ENCODE peak calls at places on chromosomes 13 and 19, in four cellular contexts. K is OCI-LY7, M is hepatocyte, I is brain microvascular endothelial cell. U is an unnamed sample.

GRCh38 chr19:50514346-50515167 is 844 bp upstream of the ASPDH start:
- DNase-seq in M (no peak), I (no peak), K (no peak), U (peak; percentile 77)

GRCh38 chr13:81295177-81295576 is 954.3 kb upstream of the SPRY2 start:
- DNase-seq in K (no peak), M (no peak), I (no peak), U (no peak)

GRCh38 chr13:29704648-29705047 is 109.2 kb upstream of the SLC7A1 start:
- DNase-seq in K (no peak), M (no peak), I (peak; percentile 22), U (no peak)

GRCh38 chr13:105050696-105051095 is 1484.8 kb downstream of the EFNB2 start:
- DNase-seq in K (no peak), I (peak; percentile 43), M (no peak), U (no peak)

GRCh38 chr13:49936943-49937273 is 768 bp upstream of the SPRYD7 start:
- DNase-seq in K (no peak), M (no peak), I (no peak), U (no peak)

GRCh38 chr19:38665950-38666661 is 18.7 kb downstream of the ACTN4 start:
- DNase-seq in M (peak; percentile 55), I (no peak), K (no peak), U (no peak)

GRCh38 chr19:16649734-16650133 is 10.2 kb downstream of the SMIM7 start:
- DNase-seq in K (no peak), I (no peak), M (no peak), U (no peak)

GRCh38 chr13:109924376-109924775 is 138.0 kb upstream of the IRS2 start:
- DNase-seq in K (no peak), M (no peak), I (no peak), U (no peak)

GRCh38 chr13:110409581-110409992 is 102.5 kb downstream of the COL4A2 start:
- DNase-seq in M (no peak), K (no peak), I (peak; percentile 96), U (no peak)

GRCh38 chr13:103941506-103942148 is 875.4 kb upstream of the SLC10A2 start:
- DNase-seq in K (no peak), I (peak; percentile 26), M (no peak), U (no peak)

GRCh38 chr19:43470288-43470687 is 4.9 kb upstream of the LYPD3 start:
- DNase-seq in I (peak; percentile 32), K (no peak), M (no peak), U (no peak)

GRCh38 chr19:56405062-56405461 is 930 bp downstream of the ZNF583 start:
- DNase-seq in I (no peak), M (no peak), K (no peak), U (no peak)
- H3K27ac ChIP-seq in I (no peak overlapping the region), M (no peak overlapping the region), K (no peak overlapping the region), U (no peak overlapping the region)

DNA sequence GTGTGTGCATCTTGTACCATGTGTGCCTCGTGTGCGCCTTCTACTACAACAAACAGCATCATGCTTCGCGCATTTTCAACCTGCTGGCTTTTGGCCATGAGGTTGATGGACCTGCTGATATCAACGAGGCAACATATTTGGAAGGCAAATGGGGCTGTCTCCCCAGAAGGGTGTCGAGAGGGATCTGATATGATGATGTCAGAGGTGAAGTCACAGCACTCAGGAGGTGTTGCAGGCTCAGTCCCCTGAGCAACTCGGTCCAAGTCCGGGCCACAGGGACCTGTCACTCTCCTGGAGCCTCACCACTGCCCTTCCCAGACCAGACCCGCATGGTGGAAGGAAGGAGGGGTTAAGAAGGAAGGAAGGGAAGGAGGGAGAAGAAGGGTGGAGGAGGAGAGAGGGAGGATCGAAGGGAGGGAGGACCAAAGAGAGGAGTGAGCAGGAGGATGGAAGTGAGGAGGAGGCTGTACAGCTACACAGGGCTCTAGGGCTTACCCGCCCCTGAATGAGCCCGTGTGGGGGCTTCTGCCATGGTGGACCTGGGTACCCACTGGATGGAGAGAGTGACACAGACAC is 6.7 kb upstream of the C13orf46 start:
- DNase-seq in M (no peak), I (no peak), K (no peak), U (no peak)
- H3K27ac ChIP-seq in M (no peak overlapping the region), I (no peak overlapping the region), K (no peak overlapping the region), U (no peak overlapping the region)

GRCh38 chr13:33746867-33747266 is 71.1 kb upstream of the RFC3 start:
- DNase-seq in M (no peak), K (no peak), I (no peak), U (no peak)

GRCh38 chr13:33742321-33742720 is 75.6 kb upstream of the RFC3 start:
- DNase-seq in M (no peak), I (no peak), K (peak; percentile 54), U (no peak)

GRCh38 chr13:33744589-33745369 is 73.2 kb upstream of the RFC3 start:
- DNase-seq in K (peak; percentile 65), M (no peak), I (no peak), U (no peak)

GRCh38 chr13:33745370-33746324 is 72.3 kb upstream of the RFC3 start:
- DNase-seq in M (no peak), I (no peak), K (peak; percentile 94), U (no peak)

DNA sequence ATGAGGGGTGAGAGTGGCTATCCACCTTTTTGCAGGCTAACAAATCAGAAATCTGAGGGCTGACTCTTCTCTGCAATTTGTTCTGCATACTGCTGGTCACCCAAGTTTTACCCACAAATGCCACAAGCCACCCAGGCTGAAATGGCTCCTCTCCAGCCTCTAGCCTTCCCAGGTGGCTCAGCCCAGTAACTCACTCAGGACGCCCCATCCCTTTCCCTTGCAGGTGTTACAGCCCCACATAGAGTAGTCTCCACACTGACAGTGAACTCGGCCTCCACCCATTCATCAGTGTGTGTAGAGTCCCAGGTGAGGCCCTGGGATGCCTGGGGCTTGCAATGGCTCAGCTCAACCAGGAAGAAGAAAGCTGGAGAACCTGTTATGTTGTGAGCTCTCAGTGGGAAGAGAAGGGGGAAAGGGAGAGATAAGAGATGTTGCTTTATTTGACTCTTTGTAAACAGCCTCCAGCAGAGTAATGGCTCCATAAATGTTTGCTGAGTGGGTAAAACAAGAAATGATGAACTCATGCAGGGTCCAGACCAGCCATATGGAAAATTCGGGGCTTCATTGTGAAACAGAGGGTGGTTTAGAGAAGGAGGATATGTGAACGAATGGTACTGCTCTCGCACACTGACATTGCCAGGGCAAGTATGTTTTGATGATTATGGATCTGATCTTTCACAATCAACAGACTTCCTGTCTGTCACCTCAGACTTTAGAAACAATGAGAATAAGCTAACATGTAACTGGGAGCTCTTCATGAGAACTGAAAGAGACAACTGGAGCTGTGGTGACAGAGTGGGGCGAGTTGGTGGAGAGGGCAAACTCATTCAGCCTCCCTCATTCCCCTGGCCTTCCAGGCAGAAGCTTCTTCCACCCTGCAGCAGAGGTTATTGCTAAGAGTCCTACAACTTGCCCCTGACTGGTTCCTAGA is 74.2 kb upstream of the RFC3 start:
- DNase-seq in M (no peak), I (no peak), K (peak; percentile 56), U (no peak)
- H3K27ac ChIP-seq in M (no peak overlapping the region), I (no peak overlapping the region), K (peak overlapping the region; percentile 99), U (no peak overlapping the region)

GRCh38 chr19:2457394-2458037 is 757 bp upstream of the LMNB2 start:
- DNase-seq in K (no peak), I (no peak), M (no peak), U (no peak)
- H3K27ac ChIP-seq in K (peak overlapping the region; percentile 52), I (peak overlapping the region; percentile 38), M (peak overlapping the region; percentile 84), U (no peak overlapping the region)

DNA sequence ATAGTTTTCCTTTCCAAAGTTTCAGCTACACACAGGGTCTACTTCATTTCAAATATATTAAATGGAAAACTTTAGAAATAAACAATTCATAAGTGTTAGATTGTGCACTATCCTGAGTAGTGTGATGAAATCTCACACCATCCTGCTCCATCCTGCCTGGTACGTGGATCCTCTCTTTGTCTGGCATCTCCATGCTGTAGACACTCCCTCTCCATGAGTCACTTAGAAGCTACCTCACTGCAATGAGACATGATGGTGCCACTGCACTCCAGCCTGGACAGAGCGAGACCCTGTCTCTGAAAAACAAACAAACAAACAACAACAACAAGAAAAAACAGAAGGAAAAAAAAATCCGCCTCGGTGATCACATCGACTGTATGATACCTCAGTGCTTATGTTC is 191.8 kb downstream of the PCCA start:
- DNase-seq in I (peak; percentile 12), K (no peak), M (no peak), U (no peak)
- H3K27ac ChIP-seq in I (no peak overlapping the region), K (no peak overlapping the region), M (no peak overlapping the region), U (no peak overlapping the region)

DNA sequence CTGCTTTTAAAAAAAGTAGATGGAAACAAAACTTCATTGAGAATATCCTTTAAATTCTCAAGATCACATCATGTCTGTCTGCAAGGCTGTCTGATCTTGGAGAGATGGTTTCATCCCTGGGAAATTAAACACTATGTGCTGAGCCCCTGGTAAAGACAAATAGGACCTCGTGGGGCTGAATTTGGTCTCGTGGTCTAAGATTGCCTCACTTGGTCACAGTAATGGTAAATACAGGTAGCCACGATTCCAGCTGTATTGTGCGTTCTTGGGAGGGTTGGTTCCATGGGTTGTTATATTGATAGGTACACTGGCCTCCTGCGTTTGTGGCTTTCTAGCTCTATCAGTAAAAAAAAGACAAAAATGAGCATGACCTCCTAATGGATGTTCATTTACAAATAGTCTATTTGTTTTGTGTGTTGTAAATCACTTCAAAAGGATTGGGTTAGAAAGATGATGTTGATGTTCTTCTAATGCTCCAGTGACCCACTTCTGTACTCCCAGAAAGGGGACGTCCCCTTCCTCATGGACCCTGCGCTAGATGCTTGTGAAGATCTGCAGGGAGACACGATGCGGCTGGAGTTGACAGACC is 1.7 kb downstream of the CEBPG start:
- DNase-seq in I (no peak), M (no peak), K (peak; percentile 4), U (no peak)
- H3K27ac ChIP-seq in I (no peak overlapping the region), M (peak overlapping the region; percentile 99), K (no peak overlapping the region), U (peak overlapping the region; percentile 26)

GRCh38 chr19:13955662-13956364 is 3.5 kb downstream of the DCAF15 start:
- DNase-seq in K (no peak), I (no peak), M (peak; percentile 3), U (no peak)
- H3K27ac ChIP-seq in K (no peak overlapping the region), I (no peak overlapping the region), M (no peak overlapping the region), U (no peak overlapping the region)